ENCODE peak calls at places on chromosomes 7 and 10, in four cellular contexts. One of them, this sample, is unnamed.

GRCh38 chr7:119572132-119572531 is 700.8 kb upstream of the KCND2 start:
- DNase-seq in HepG2: no peak
- DNase-seq in GM12878: no peak
- DNase-seq in K562: no peak
- DNase-seq in this sample: peak

GRCh38 chr10:50027195-50027594 is 39.0 kb downstream of the AGAP6 start:
- DNase-seq in HepG2: no peak
- DNase-seq in GM12878: no peak
- DNase-seq in K562: no peak
- DNase-seq in this sample: no peak

GRCh38 chr10:86319626-86320025 is 47.0 kb downstream of the GRID1 start:
- DNase-seq in HepG2: no peak
- DNase-seq in GM12878: no peak
- DNase-seq in K562: no peak
- DNase-seq in this sample: no peak

GRCh38 chr10:133144771-133145170 is 15.2 kb upstream of the KNDC1 start:
- DNase-seq in HepG2: no peak
- DNase-seq in GM12878: no peak
- DNase-seq in K562: no peak
- DNase-seq in this sample: peak

GRCh38 chr10:55274367-55274766 is 473.3 kb upstream of the PCDH15 start:
- DNase-seq in HepG2: no peak
- DNase-seq in GM12878: no peak
- DNase-seq in K562: no peak
- DNase-seq in this sample: no peak

GRCh38 chr7:155858521-155859061 is 46.3 kb upstream of the SHH start:
- DNase-seq in HepG2: no peak
- DNase-seq in GM12878: no peak
- DNase-seq in K562: no peak
- DNase-seq in this sample: no peak

GRCh38 chr7:101207459-101207858 is 6.6 kb upstream of the MOGAT3 start:
- DNase-seq in HepG2: no peak
- DNase-seq in GM12878: no peak
- DNase-seq in K562: no peak
- DNase-seq in this sample: no peak

GRCh38 chr10:22339761-22340361 is 5.4 kb upstream of the SPAG6 start:
- DNase-seq in HepG2: no peak
- DNase-seq in GM12878: no peak
- DNase-seq in K562: no peak
- DNase-seq in this sample: no peak

GRCh38 chr7:159048656-159049055 is 96.0 kb downstream of the VIPR2 start:
- DNase-seq in HepG2: no peak
- DNase-seq in GM12878: no peak
- DNase-seq in K562: no peak
- DNase-seq in this sample: no peak

GRCh38 chr10:66982792-66983481 is 57.1 kb downstream of the LRRTM3 start:
- DNase-seq in HepG2: no peak
- DNase-seq in GM12878: no peak
- DNase-seq in K562: no peak
- DNase-seq in this sample: no peak

GRCh38 chr10:51667992-51668689 is 31.3 kb downstream of the CSTF2T start:
- DNase-seq in HepG2: no peak
- DNase-seq in GM12878: no peak
- DNase-seq in K562: no peak
- DNase-seq in this sample: no peak

GRCh38 chr7:138755331-138755747 is 42.5 kb upstream of the TMEM213 start:
- DNase-seq in HepG2: peak
- DNase-seq in GM12878: no peak
- DNase-seq in K562: no peak
- DNase-seq in this sample: peak

GRCh38 chr10:125742465-125742864 is 23.0 kb downstream of the EDRF1 start:
- DNase-seq in HepG2: peak
- DNase-seq in GM12878: no peak
- DNase-seq in K562: no peak
- DNase-seq in this sample: no peak

GRCh38 chr7:70681847-70682350 is 450.0 kb upstream of the GALNT17 start:
- DNase-seq in HepG2: no peak
- DNase-seq in GM12878: peak
- DNase-seq in K562: no peak
- DNase-seq in this sample: no peak

GRCh38 chr10:45000764-45001381 is at the start of gene ZNF22:
- DNase-seq in HepG2: no peak
- DNase-seq in GM12878: no peak
- DNase-seq in K562: peak
- DNase-seq in this sample: peak

GRCh38 chr7:77368974-77369373 is 47.2 kb downstream of the GSAP start:
- DNase-seq in HepG2: no peak
- DNase-seq in GM12878: no peak
- DNase-seq in K562: no peak
- DNase-seq in this sample: no peak

GRCh38 chr7:77710861-77711260 is 14.6 kb downstream of the RSBN1L start:
- DNase-seq in HepG2: no peak
- DNase-seq in GM12878: no peak
- DNase-seq in K562: peak
- DNase-seq in this sample: no peak

GRCh38 chr7:13105209-13105608 is 417.8 kb downstream of the ARL4A start:
- DNase-seq in HepG2: no peak
- DNase-seq in GM12878: no peak
- DNase-seq in K562: no peak
- DNase-seq in this sample: no peak

GRCh38 chr10:13922591-13922990 is 335.8 kb downstream of the PRPF18 start:
- DNase-seq in HepG2: no peak
- DNase-seq in GM12878: no peak
- DNase-seq in K562: no peak
- DNase-seq in this sample: no peak

GRCh38 chr7:86918245-86918644 is 141.2 kb downstream of the ELAPOR2 start:
- DNase-seq in HepG2: no peak
- DNase-seq in GM12878: no peak
- DNase-seq in K562: no peak
- DNase-seq in this sample: no peak

GRCh38 chr10:30798621-30799020 is 169.1 kb upstream of the LYZL2 start:
- DNase-seq in HepG2: no peak
- DNase-seq in GM12878: no peak
- DNase-seq in K562: no peak
- DNase-seq in this sample: no peak

GRCh38 chr7:24750441-24751055 is 6.7 kb downstream of the GSDME start:
- DNase-seq in HepG2: no peak
- DNase-seq in GM12878: no peak
- DNase-seq in K562: no peak
- DNase-seq in this sample: no peak

GRCh38 chr7:41886906-41887311 is 184.0 kb upstream of the INHBA start:
- DNase-seq in HepG2: no peak
- DNase-seq in GM12878: no peak
- DNase-seq in K562: no peak
- DNase-seq in this sample: no peak

GRCh38 chr10:26367771-26368170 is 70.4 kb upstream of the APBB1IP start:
- DNase-seq in HepG2: peak
- DNase-seq in GM12878: no peak
- DNase-seq in K562: peak
- DNase-seq in this sample: peak

GRCh38 chr10:103599907-103600306 is 106.4 kb downstream of the NEURL1 start:
- DNase-seq in HepG2: no peak
- DNase-seq in GM12878: no peak
- DNase-seq in K562: no peak
- DNase-seq in this sample: no peak

GRCh38 chr10:126398924-126399323 is 10.6 kb upstream of the ADAM12 start:
- DNase-seq in HepG2: no peak
- DNase-seq in GM12878: no peak
- DNase-seq in K562: no peak
- DNase-seq in this sample: no peak

GRCh38 chr10:46541017-46541661 is 15.3 kb downstream of the GPRIN2 start:
- DNase-seq in HepG2: no peak
- DNase-seq in GM12878: no peak
- DNase-seq in K562: peak
- DNase-seq in this sample: peak

GRCh38 chr7:50481867-50482266 is 31.7 kb upstream of the FIGNL1 start:
- DNase-seq in HepG2: no peak
- DNase-seq in GM12878: no peak
- DNase-seq in K562: peak
- DNase-seq in this sample: no peak

GRCh38 chr10:23081891-23082290 is 13.5 kb upstream of the MSRB2 start:
- DNase-seq in HepG2: peak
- DNase-seq in GM12878: no peak
- DNase-seq in K562: peak
- DNase-seq in this sample: no peak

GRCh38 chr7:40996330-40996729 is 706.6 kb downstream of the INHBA start:
- DNase-seq in HepG2: no peak
- DNase-seq in GM12878: no peak
- DNase-seq in K562: no peak
- DNase-seq in this sample: no peak

GRCh38 chr7:118573065-118573464 is 348.6 kb downstream of the ANKRD7 start:
- DNase-seq in HepG2: no peak
- DNase-seq in GM12878: no peak
- DNase-seq in K562: no peak
- DNase-seq in this sample: no peak

GRCh38 chr7:80699030-80699638 is 60.7 kb downstream of the CD36 start:
- DNase-seq in HepG2: peak
- DNase-seq in GM12878: no peak
- DNase-seq in K562: peak
- DNase-seq in this sample: no peak

GRCh38 chr10:104903433-104903832 is 262.3 kb downstream of the SORCS3 start:
- DNase-seq in HepG2: no peak
- DNase-seq in GM12878: no peak
- DNase-seq in K562: no peak
- DNase-seq in this sample: no peak

GRCh38 chr10:98621630-98622029 is 174.9 kb upstream of the HPS1 start:
- DNase-seq in HepG2: no peak
- DNase-seq in GM12878: no peak
- DNase-seq in K562: no peak
- DNase-seq in this sample: no peak

GRCh38 chr7:104972510-104972909 is 41.5 kb upstream of the KMT2E start:
- DNase-seq in HepG2: no peak
- DNase-seq in GM12878: no peak
- DNase-seq in K562: no peak
- DNase-seq in this sample: no peak

GRCh38 chr7:104973227-104973626 is 40.8 kb upstream of the KMT2E start:
- DNase-seq in HepG2: no peak
- DNase-seq in GM12878: no peak
- DNase-seq in K562: no peak
- DNase-seq in this sample: no peak

GRCh38 chr7:104971290-104972071 is 42.5 kb upstream of the KMT2E start:
- DNase-seq in HepG2: peak
- DNase-seq in GM12878: no peak
- DNase-seq in K562: no peak
- DNase-seq in this sample: no peak

GRCh38 chr7:104976966-104977636 is 36.9 kb upstream of the KMT2E start:
- DNase-seq in HepG2: no peak
- DNase-seq in GM12878: no peak
- DNase-seq in K562: no peak
- DNase-seq in this sample: no peak

GRCh38 chr7:104973909-104974415 is 40.0 kb upstream of the KMT2E start:
- DNase-seq in HepG2: no peak
- DNase-seq in GM12878: no peak
- DNase-seq in K562: no peak
- DNase-seq in this sample: no peak
- TF ChIP-seq ATF2 in HepG2: no peak
- TF ChIP-seq ATF2 in GM12878: no peak
- TF ChIP-seq ATF2 in K562: no peak
- TF ChIP-seq ATF2 in this sample: no peak

GRCh38 chr10:112792487-112793196 is 157.4 kb upstream of the TCF7L2 start:
- DNase-seq in HepG2: no peak
- DNase-seq in GM12878: no peak
- DNase-seq in K562: no peak
- DNase-seq in this sample: no peak
- TF ChIP-seq TCF7 in HepG2: no peak
- TF ChIP-seq TCF7 in GM12878: no peak
- TF ChIP-seq TCF7 in K562: no peak
- TF ChIP-seq TCF7 in this sample: no peak

DNA sequence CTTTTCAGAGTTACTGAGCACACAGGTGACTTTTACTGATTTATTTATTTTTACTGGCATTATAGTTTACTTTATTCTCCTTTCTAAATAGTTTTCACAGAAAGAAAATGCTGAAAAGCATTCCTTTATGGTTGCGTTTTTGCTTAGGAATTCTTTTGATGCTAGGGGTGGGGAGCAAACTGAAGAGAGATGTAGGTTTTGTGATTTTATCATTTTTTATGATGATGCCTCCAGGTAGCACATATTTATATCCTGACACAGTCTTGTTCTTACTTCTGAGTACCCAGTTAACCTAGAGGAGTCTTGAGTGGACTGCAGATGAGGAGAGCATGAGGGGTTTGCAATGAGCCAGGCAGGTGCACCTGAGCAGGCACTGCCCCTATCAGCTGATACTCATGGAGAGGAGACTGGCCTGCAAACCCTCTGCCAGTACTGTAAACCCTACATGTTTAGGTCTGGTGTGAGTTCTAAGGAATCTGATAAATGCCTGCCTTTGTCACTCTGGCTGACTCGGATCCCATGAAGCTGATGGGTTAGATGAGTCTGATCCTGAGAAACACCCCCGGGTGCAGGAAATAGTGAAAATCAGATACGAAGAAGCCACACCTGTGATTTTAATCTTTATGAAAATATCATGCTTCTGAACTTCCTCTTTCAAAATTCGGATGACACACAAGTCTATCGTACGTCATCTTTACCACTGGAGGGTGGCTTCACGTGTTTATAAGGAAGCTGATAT is 302.8 kb downstream of the WDR37 start:
- DNase-seq in HepG2: no peak
- DNase-seq in GM12878: no peak
- DNase-seq in K562: no peak
- DNase-seq in this sample: no peak
- TF ChIP-seq ATF2 in HepG2: no peak
- TF ChIP-seq ATF2 in GM12878: no peak
- TF ChIP-seq ATF2 in K562: no peak
- TF ChIP-seq ATF2 in this sample: no peak

GRCh38 chr7:143369678-143370651 is 7.5 kb upstream of the FAM131B start:
- DNase-seq in HepG2: no peak
- DNase-seq in GM12878: no peak
- DNase-seq in K562: no peak
- DNase-seq in this sample: peak
- TF ChIP-seq TCF7 in HepG2: no peak
- TF ChIP-seq TCF7 in GM12878: no peak
- TF ChIP-seq TCF7 in K562: no peak
- TF ChIP-seq TCF7 in this sample: no peak

GRCh38 chr10:70063418-70064098 is 10.9 kb downstream of the MACROH2A2 start:
- DNase-seq in HepG2: no peak
- DNase-seq in GM12878: no peak
- DNase-seq in K562: no peak
- DNase-seq in this sample: no peak
- TF ChIP-seq ATF2 in HepG2: no peak
- TF ChIP-seq ATF2 in GM12878: no peak
- TF ChIP-seq ATF2 in K562: no peak
- TF ChIP-seq ATF2 in this sample: no peak

This sample was measured in WTC11.